ENCODE peak calls at places on chromosome 4, in five cellular contexts. X is RKO; M is substantia nigra; I is Jurkat, Clone E6-1; Y is left colon. O is an unnamed sample.

GRCh38 chr4:146932111-146932510 is 13.6 kb downstream of the TTC29 start:
- DNase-seq in X (no peak), M (no peak), I (no peak), Y (no peak), O (no peak)

GRCh38 chr4:8215001-8215427 is 15.9 kb downstream of the SH3TC1 start:
- DNase-seq in X (no peak), M (no peak), I (peak), Y (no peak), O (peak)

GRCh38 chr4:113109106-113109740 is 59.8 kb downstream of the ANK2 start:
- DNase-seq in X (no peak), M (no peak), I (no peak), Y (no peak), O (peak)

GRCh38 chr4:26297219-26297618 is 23.6 kb upstream of the RBPJ start:
- DNase-seq in X (no peak), M (no peak), I (no peak), Y (no peak), O (no peak)

GRCh38 chr4:105715692-105716278 is 7.2 kb downstream of the GSTCD start:
- DNase-seq in X (peak), M (no peak), I (no peak), Y (no peak), O (no peak)

GRCh38 chr4:164204434-164204833 is 549.5 kb upstream of the SMIM31 start:
- DNase-seq in X (peak), M (no peak), I (no peak), Y (no peak), O (no peak)

GRCh38 chr4:26779674-26780073 is 81.0 kb upstream of the STIM2 start:
- DNase-seq in X (no peak), M (no peak), I (no peak), Y (no peak), O (no peak)

GRCh38 chr4:151862766-151863165 is 102.0 kb upstream of the GATB start:
- DNase-seq in X (peak), M (no peak), I (no peak), Y (no peak), O (no peak)

GRCh38 chr4:2297606-2298517 is 36.0 kb upstream of the MXD4 start:
- DNase-seq in X (no peak), M (no peak), I (no peak), Y (no peak), O (no peak)

GRCh38 chr4:41204400-41204978 is 9.9 kb downstream of the APBB2 start:
- DNase-seq in X (peak), M (no peak), I (no peak), Y (no peak), O (no peak)

GRCh38 chr4:70670332-70671014 is 4.2 kb upstream of the JCHAIN start:
- DNase-seq in X (peak), M (no peak), I (no peak), Y (no peak), O (no peak)

GRCh38 chr4:183797445-183798248 is 107.5 kb upstream of the STOX2 start:
- DNase-seq in X (no peak), M (no peak), I (no peak), Y (peak), O (peak)

GRCh38 chr4:18689308-18689915 is 667.9 kb upstream of the LCORL start:
- DNase-seq in X (peak), M (peak), I (peak), Y (peak), O (no peak)

GRCh38 chr4:89486042-89486441 is 178.4 kb upstream of the GPRIN3 start:
- DNase-seq in X (peak), M (no peak), I (peak), Y (no peak), O (no peak)

GRCh38 chr4:6495296-6495590 is 22.8 kb upstream of the PPP2R2C start:
- DNase-seq in X (no peak), M (no peak), I (no peak), Y (no peak), O (no peak)

GRCh38 chr4:36351082-36351666 is 69.8 kb downstream of the DTHD1 start:
- DNase-seq in X (peak), M (peak), I (peak), Y (peak), O (peak)

GRCh38 chr4:185229021-185229818 is 19.8 kb downstream of the SNX25 start:
- DNase-seq in X (no peak), M (no peak), I (no peak), Y (no peak), O (no peak)

GRCh38 chr4:180913750-180914149 is 1329.5 kb upstream of the TENM3 start:
- DNase-seq in X (no peak), M (no peak), I (no peak), Y (no peak), O (no peak)

GRCh38 chr4:155759372-155760252 is 791 bp downstream of the GUCY1B1 start:
- DNase-seq in X (no peak), M (peak), I (no peak), Y (peak), O (peak)

GRCh38 chr4:142112451-142112850 is 476.1 kb downstream of the IL15 start:
- DNase-seq in X (no peak), M (no peak), I (no peak), Y (no peak), O (no peak)

GRCh38 chr4:103030791-103031190 is 11.3 kb upstream of the SLC9B1 start:
- DNase-seq in X (no peak), M (no peak), I (no peak), Y (no peak), O (no peak)

GRCh38 chr4:148447672-148448071 is 5.5 kb upstream of the NR3C2 start:
- DNase-seq in X (no peak), M (peak), I (no peak), Y (no peak), O (no peak)

GRCh38 chr4:41640905-41641304 is 102.9 kb downstream of the LIMCH1 start:
- DNase-seq in X (no peak), M (no peak), I (no peak), Y (no peak), O (no peak)

GRCh38 chr4:2804973-2805501 is 12.2 kb downstream of the SH3BP2 start:
- DNase-seq in X (no peak), M (no peak), I (no peak), Y (no peak), O (peak)

GRCh38 chr4:37510626-37511025 is 175.6 kb downstream of the RELL1 start:
- DNase-seq in X (no peak), M (no peak), I (no peak), Y (no peak), O (no peak)

GRCh38 chr4:1834047-1834769 is 21.7 kb downstream of the LETM1 start:
- DNase-seq in X (no peak), M (no peak), I (no peak), Y (no peak), O (no peak)

GRCh38 chr4:86496094-86497060 is 97.7 kb upstream of the PTPN13 start:
- DNase-seq in X (peak), M (no peak), I (no peak), Y (peak), O (peak)

GRCh38 chr4:78922207-78922606 is 17.0 kb downstream of the PAQR3 start:
- DNase-seq in X (no peak), M (no peak), I (no peak), Y (no peak), O (no peak)

GRCh38 chr4:181138116-181138515 is 1105.1 kb upstream of the TENM3 start:
- DNase-seq in X (peak), M (no peak), I (no peak), Y (no peak), O (no peak)

GRCh38 chr4:179605196-179605595 is 2163.0 kb upstream of the AGA start:
- DNase-seq in X (peak), M (no peak), I (no peak), Y (no peak), O (no peak)

GRCh38 chr4:110289601-110290100 is 91.2 kb upstream of the ELOVL6 start:
- DNase-seq in X (no peak), M (no peak), I (no peak), Y (no peak), O (no peak)